ENCODE peak calls at places on chromosomes 3 and 15, in eight cellular contexts. E is activated B cell treated with CpG ODN at 0.5 μM for 24 hours, X is progenitor cell of endocrine pancreas, K is heart right ventricle, L is NB4, O is HL-60, P is GM12864, Q is NCI-H460. R is an unnamed sample.
A peak's percentile ranks its signal among the peaks of the same experiment; 100 is the strongest.

GRCh38 chr3:39343076-39343717 is 13.7 kb downstream of the CCR8 start:
- DNase-seq in E (no peak), X (no peak), K (no peak), L (no peak), O (no peak), P (no peak), Q (no peak), R (no peak)

GRCh38 chr15:66097151-66098018 is 156.2 kb downstream of the MEGF11 start:
- DNase-seq in E (no peak), X (no peak), K (no peak), L (no peak), O (no peak), P (no peak), Q (no peak), R (no peak)

GRCh38 chr3:5202267-5202666 is 14.8 kb downstream of the EDEM1 start:
- DNase-seq in E (no peak), X (no peak), K (no peak), L (peak; percentile 50), O (no peak), P (no peak), Q (peak; percentile 73), R (no peak)

GRCh38 chr15:39454189-39454986 is 126.5 kb upstream of the THBS1 start:
- DNase-seq in E (no peak), X (no peak), K (no peak), L (peak; percentile 81), O (no peak), P (no peak), Q (no peak), R (no peak)

GRCh38 chr3:183650554-183650953 is 15.1 kb downstream of the KLHL24 start:
- DNase-seq in E (no peak), X (no peak), K (no peak), L (no peak), O (no peak), P (no peak), Q (no peak), R (no peak)

GRCh38 chr3:170012683-170013400 is 25.0 kb upstream of the GPR160 start:
- DNase-seq in E (no peak), X (no peak), K (no peak), L (no peak), O (no peak), P (no peak), Q (no peak), R (no peak)

GRCh38 chr3:13709706-13710105 is 160.8 kb downstream of the FBLN2 start:
- DNase-seq in E (peak; percentile 4), X (peak; percentile 3), K (peak; percentile 1), L (no peak), O (no peak), P (no peak), Q (no peak), R (no peak)

GRCh38 chr3:115667175-115668065 is 44.1 kb downstream of the GAP43 start:
- DNase-seq in E (no peak), X (no peak), K (no peak), L (no peak), O (no peak), P (no peak), Q (no peak), R (no peak)

GRCh38 chr15:49225572-49226281 is 55.7 kb downstream of the GALK2 start:
- DNase-seq in E (no peak), X (no peak), K (no peak), L (peak; percentile 28), O (no peak), P (no peak), Q (no peak), R (no peak)

GRCh38 chr15:36626984-36627383 is 47.6 kb downstream of the CDIN1 start:
- DNase-seq in E (no peak), X (no peak), K (no peak), L (no peak), O (no peak), P (no peak), Q (no peak), R (no peak)

GRCh38 chr15:33985751-33986150 is 17.5 kb downstream of the CHRM5 start:
- DNase-seq in E (no peak), X (no peak), K (no peak), L (no peak), O (no peak), P (no peak), Q (no peak), R (no peak)

GRCh38 chr3:125004196-125004595 is 51.6 kb downstream of the HEG1 start:
- DNase-seq in E (no peak), X (no peak), K (no peak), L (no peak), O (no peak), P (no peak), Q (no peak), R (no peak)

GRCh38 chr3:55198554-55198953 is 270.7 kb upstream of the LRTM1 start:
- DNase-seq in E (no peak), X (no peak), K (no peak), L (peak; percentile 5), O (no peak), P (no peak), Q (no peak), R (no peak)

GRCh38 chr3:155412856-155413255 is 119.4 kb upstream of the STRIT1 start:
- DNase-seq in E (no peak), X (no peak), K (no peak), L (no peak), O (no peak), P (no peak), Q (no peak), R (no peak)

GRCh38 chr15:92619380-92620101 is 36.0 kb downstream of the FAM174B start:
- DNase-seq in E (no peak), X (no peak), K (no peak), L (no peak), O (no peak), P (no peak), Q (no peak), R (no peak)